ENCODE peak calls at places on chromosomes 1 and 21, in seven cellular contexts. R is AG04449, K is right cardiac atrium, H is RCC 7860, B is activated gamma-delta T cell, O is NCI-H1436, Q is cardiac fibroblast. F is an unnamed sample.

GRCh38 chr1:161131721-161132409 is 602 bp downstream of the DEDD start:
- DNase-seq in R (no peak), K (no peak), H (no peak), B (no peak), O (no peak), Q (peak), F (peak)

GRCh38 chr1:172120381-172120780 is 279.1 kb downstream of the DNM3 start:
- DNase-seq in R (no peak), K (no peak), H (no peak), B (no peak), O (no peak), Q (no peak), F (no peak)

GRCh38 chr21:30446969-30447368 is 6.9 kb downstream of the KRTAP15-1 start:
- DNase-seq in R (no peak), K (no peak), H (no peak), B (no peak), O (no peak), Q (no peak), F (no peak)

GRCh38 chr1:178688244-178688643 is 36.8 kb upstream of the RALGPS2 start:
- DNase-seq in R (no peak), K (no peak), H (no peak), B (no peak), O (no peak), Q (peak), F (no peak)

GRCh38 chr1:150708595-150708994 is 11.6 kb upstream of the GOLPH3L start:
- DNase-seq in R (no peak), K (no peak), H (no peak), B (no peak), O (no peak), Q (no peak), F (no peak)

GRCh38 chr1:29801561-29801973 is 565.2 kb downstream of the PTPRU start:
- DNase-seq in R (no peak), K (no peak), H (no peak), B (no peak), O (no peak), Q (no peak), F (no peak)

GRCh38 chr21:42836767-42837301 is 42.5 kb downstream of the WDR4 start:
- DNase-seq in R (no peak), K (no peak), H (no peak), B (no peak), O (no peak), Q (no peak), F (no peak)

GRCh38 chr1:9183441-9183840 is 51.1 kb upstream of the H6PD start:
- DNase-seq in R (no peak), K (no peak), H (no peak), B (no peak), O (no peak), Q (no peak), F (no peak)

GRCh38 chr1:41558761-41559171 is 74.3 kb upstream of the EDN2 start:
- DNase-seq in R (no peak), K (peak), H (no peak), B (no peak), O (no peak), Q (no peak), F (no peak)

GRCh38 chr1:12621346-12622320 is 3.6 kb upstream of the DHRS3 start:
- DNase-seq in R (no peak), K (no peak), H (no peak), B (no peak), O (no peak), Q (no peak), F (no peak)

GRCh38 chr1:218811497-218811896 is 362.2 kb upstream of the LYPLAL1 start:
- DNase-seq in R (no peak), K (no peak), H (no peak), B (no peak), O (no peak), Q (no peak), F (no peak)

GRCh38 chr1:102085896-102086295 is 89.2 kb upstream of the OLFM3 start:
- DNase-seq in R (no peak), K (no peak), H (no peak), B (no peak), O (no peak), Q (no peak), F (no peak)

GRCh38 chr1:203112451-203112850 is 15.1 kb upstream of the ADORA1 start:
- DNase-seq in R (no peak), K (no peak), H (no peak), B (no peak), O (no peak), Q (no peak), F (no peak)

GRCh38 chr1:201191723-201192477 is 1.3 kb downstream of the IGFN1 start:
- DNase-seq in R (peak), K (peak), H (peak), B (no peak), O (no peak), Q (peak), F (peak)

GRCh38 chr1:76074321-76075187 is at the start of gene ST6GALNAC3:
- DNase-seq in R (no peak), K (peak), H (no peak), B (peak), O (peak), Q (peak), F (peak)

F was measured in A172.